ENCODE peak calls at places on chromosomes 3 and 15, in four cellular contexts. W, A, Q and B are unnamed samples.

GRCh38 chr3:46245155-46245554 is 2.9 kb downstream of the CCR3 start:
- DNase-seq in W (no peak), Q (no peak), A (no peak), B (no peak)

GRCh38 chr15:29935296-29936020 is 113.2 kb upstream of the TJP1 start:
- DNase-seq in W (no peak), Q (no peak), A (no peak), B (no peak)

GRCh38 chr3:182490601-182491485 is 302.5 kb upstream of the ATP11B start:
- DNase-seq in Q (peak; percentile 73), W (no peak), A (peak; percentile 94), B (no peak)

GRCh38 chr15:90382305-90382704 is 5.7 kb upstream of the IQGAP1 start:
- DNase-seq in W (no peak), Q (no peak), A (no peak), B (no peak)

GRCh38 chr3:100650651-100651611 is 41.5 kb downstream of the ADGRG7 start:
- DNase-seq in W (no peak), Q (no peak), A (no peak), B (no peak)

GRCh38 chr3:179544981-179545645 is 17.6 kb upstream of the ACTL6A start:
- DNase-seq in A (no peak), Q (no peak), W (no peak), B (no peak)

GRCh38 chr15:49652922-49653321 is 32.1 kb downstream of the DTWD1 start:
- DNase-seq in A (no peak), W (no peak), Q (no peak), B (no peak)

GRCh38 chr15:90895571-90896117 is 7.5 kb upstream of the MAN2A2 start:
- DNase-seq in Q (no peak), W (no peak), A (no peak), B (no peak)

GRCh38 chr15:95464091-95464888 is 866.2 kb upstream of the NR2F2 start:
- DNase-seq in A (no peak), W (no peak), Q (no peak), B (no peak)

GRCh38 chr3:20013396-20013795 is 1.3 kb upstream of the PP2D1 start:
- DNase-seq in W (no peak), Q (no peak), A (no peak), B (no peak)

GRCh38 chr3:45693941-45694521 is 4.8 kb downstream of the SACM1L start:
- DNase-seq in W (peak; percentile 13), Q (no peak), A (no peak), B (peak; percentile 54)

GRCh38 chr3:36713904-36714303 is 50.4 kb downstream of the DCLK3 start:
- DNase-seq in A (no peak), W (no peak), Q (no peak), B (no peak)